ENCODE peak calls at places on chromosomes 1 and 21, in four cellular contexts. H is GM13977, F is uterus, B is glutamatergic neuron. C is an unnamed sample.

GRCh38 chr21:14691924-14692323 is 145.8 kb upstream of the SAMSN1 start:
- DNase-seq in H (no peak), F (no peak), B (no peak), C (no peak)

GRCh38 chr1:168428063-168428731 is 115.6 kb downstream of the XCL2 start:
- DNase-seq in H (no peak), F (peak; percentile 69), B (no peak), C (no peak)

GRCh38 chr1:160083968-160084770 is 2.8 kb downstream of the KCNJ9 start:
- DNase-seq in H (peak; percentile 91), F (peak; percentile 55), B (peak; percentile 63), C (peak; percentile 84)

GRCh38 chr1:14945132-14946010 is 208.2 kb upstream of the TMEM51 start:
- DNase-seq in H (no peak), F (peak; percentile 76), B (peak; percentile 71), C (no peak)

GRCh38 chr1:208332036-208332773 is 88.0 kb upstream of the PLXNA2 start:
- DNase-seq in H (no peak), F (no peak), B (no peak), C (no peak)

GRCh38 chr1:84122780-84123382 is 21.2 kb upstream of the PRKACB start:
- DNase-seq in H (peak; percentile 15), F (no peak), B (peak; percentile 45), C (peak; percentile 82)

GRCh38 chr1:226512076-226512728 is 36.4 kb upstream of the STUM start:
- DNase-seq in H (no peak), F (no peak), B (no peak), C (no peak)

GRCh38 chr1:151399890-151400235 is 490 bp downstream of the PSMB4 start:
- DNase-seq in H (no peak), F (no peak), B (no peak), C (peak; percentile 38)

GRCh38 chr1:211370669-211371068 is 44.0 kb downstream of the TRAF5 start:
- DNase-seq in H (no peak), F (no peak), B (no peak), C (no peak)

GRCh38 chr1:58779059-58779754 is 4.6 kb downstream of the JUN start:
- DNase-seq in H (no peak), F (no peak), B (no peak), C (no peak)

GRCh38 chr21:41163086-41163485 is 4.9 kb upstream of the BACE2 start:
- DNase-seq in H (no peak), F (no peak), B (no peak), C (no peak)

GRCh38 chr1:77322061-77322900 is 40.5 kb downstream of the AK5 start:
- DNase-seq in H (no peak), F (no peak), B (no peak), C (no peak)

GRCh38 chr1:14106679-14107313 is 406.8 kb downstream of the PRDM2 start:
- DNase-seq in H (no peak), F (no peak), B (no peak), C (no peak)

GRCh38 chr1:1891349-1892078 is 627 bp upstream of the GNB1 start:
- DNase-seq in H (peak; percentile 87), F (peak; percentile 71), B (peak; percentile 70), C (peak; percentile 77)

GRCh38 chr21:45031231-45032191 is 42.9 kb upstream of the ADARB1 start:
- DNase-seq in H (no peak), F (no peak), B (no peak), C (no peak)

GRCh38 chr1:6464514-6464836 is 1.5 kb downstream of the TNFRSF25 start:
- DNase-seq in H (no peak), F (no peak), B (no peak), C (peak; percentile 66)

GRCh38 chr21:46559291-46559983 is 45.4 kb downstream of the S100B start:
- DNase-seq in H (peak; percentile 71), F (no peak), B (no peak), C (peak; percentile 90)

GRCh38 chr1:163315773-163316374 is 5.9 kb upstream of the NUF2 start:
- DNase-seq in H (peak; percentile 13), F (peak; percentile 16), B (peak; percentile 22), C (peak; percentile 50)

GRCh38 chr1:205963352-205963751 is 20.1 kb upstream of the SLC26A9 start:
- DNase-seq in H (no peak), F (no peak), B (no peak), C (no peak)

GRCh38 chr1:205714190-205714905 is 34.0 kb upstream of the SLC45A3 start:
- DNase-seq in H (no peak), F (no peak), B (no peak), C (no peak)

GRCh38 chr1:21752186-21752585 is 30.8 kb downstream of the USP48 start:
- DNase-seq in H (no peak), F (no peak), B (no peak), C (no peak)

GRCh38 chr1:208476825-208477170 is 232.6 kb upstream of the PLXNA2 start:
- DNase-seq in H (no peak), F (no peak), B (no peak), C (no peak)

GRCh38 chr1:54172614-54173312 is 20.0 kb upstream of the CDCP2 start:
- DNase-seq in H (no peak), F (no peak), B (no peak), C (no peak)

GRCh38 chr1:173249349-173249748 is 42.2 kb upstream of the TNFSF4 start:
- DNase-seq in H (no peak), F (no peak), B (no peak), C (no peak)

GRCh38 chr1:184387069-184387870 is 441 bp downstream of the C1orf21 start:
- DNase-seq in H (peak; percentile 39), F (peak; percentile 48), B (peak; percentile 68), C (peak; percentile 45)

GRCh38 chr1:17891205-17892110 is 136.3 kb downstream of the ACTL8 start:
- DNase-seq in H (no peak), F (no peak), B (no peak), C (no peak)

GRCh38 chr1:14968251-14968812 is 185.2 kb upstream of the TMEM51 start:
- DNase-seq in H (no peak), F (no peak), B (peak; percentile 47), C (no peak)

GRCh38 chr1:8939362-8939995 is 6.2 kb upstream of the CA6 start:
- DNase-seq in H (no peak), F (no peak), B (no peak), C (no peak)

GRCh38 chr1:245091171-245091621 is 63.6 kb upstream of the KIF26B start:
- DNase-seq in H (no peak), F (no peak), B (no peak), C (no peak)

GRCh38 chr21:37800496-37801061 is 115.7 kb downstream of the KCNJ6 start:
- DNase-seq in H (no peak), F (no peak), B (no peak), C (no peak)

GRCh38 chr21:33899199-33899598 is 16.4 kb downstream of the ATP5PO start:
- DNase-seq in H (no peak), F (no peak), B (no peak), C (no peak)

GRCh38 chr1:241702436-241702835 is 50.4 kb downstream of the WDR64 start:
- DNase-seq in H (no peak), F (no peak), B (no peak), C (no peak)

GRCh38 chr1:83715550-83715949 is 283.4 kb downstream of the TTLL7 start:
- DNase-seq in H (no peak), F (no peak), B (no peak), C (no peak)

GRCh38 chr1:211886551-211886950 is 56.0 kb upstream of the LPGAT1 start:
- DNase-seq in H (no peak), F (no peak), B (no peak), C (no peak)

GRCh38 chr1:82598816-82599215 is 798.1 kb downstream of the ADGRL2 start:
- DNase-seq in H (no peak), F (no peak), B (no peak), C (no peak)

GRCh38 chr1:82600314-82600713 is 799.6 kb downstream of the ADGRL2 start:
- DNase-seq in H (no peak), F (no peak), B (no peak), C (no peak)

GRCh38 chr1:82604524-82604923 is 803.8 kb downstream of the ADGRL2 start:
- DNase-seq in H (no peak), F (no peak), B (no peak), C (no peak)
- TF ChIP-seq CTCF in H (no peak), F (no peak), B (no peak), C (no peak)

GRCh38 chr1:223009421-223009820 is 133.6 kb downstream of the TLR5 start:
- DNase-seq in H (no peak), F (no peak), B (no peak), C (no peak)

GRCh38 chr1:223008808-223009207 is 134.2 kb downstream of the TLR5 start:
- DNase-seq in H (no peak), F (no peak), B (no peak), C (no peak)

GRCh38 chr1:223011230-223011856 is 131.7 kb downstream of the TLR5 start:
- DNase-seq in H (no peak), F (no peak), B (no peak), C (no peak)

GRCh38 chr1:223012176-223012788 is 130.8 kb downstream of the TLR5 start:
- DNase-seq in H (no peak), F (no peak), B (no peak), C (no peak)

DNA sequence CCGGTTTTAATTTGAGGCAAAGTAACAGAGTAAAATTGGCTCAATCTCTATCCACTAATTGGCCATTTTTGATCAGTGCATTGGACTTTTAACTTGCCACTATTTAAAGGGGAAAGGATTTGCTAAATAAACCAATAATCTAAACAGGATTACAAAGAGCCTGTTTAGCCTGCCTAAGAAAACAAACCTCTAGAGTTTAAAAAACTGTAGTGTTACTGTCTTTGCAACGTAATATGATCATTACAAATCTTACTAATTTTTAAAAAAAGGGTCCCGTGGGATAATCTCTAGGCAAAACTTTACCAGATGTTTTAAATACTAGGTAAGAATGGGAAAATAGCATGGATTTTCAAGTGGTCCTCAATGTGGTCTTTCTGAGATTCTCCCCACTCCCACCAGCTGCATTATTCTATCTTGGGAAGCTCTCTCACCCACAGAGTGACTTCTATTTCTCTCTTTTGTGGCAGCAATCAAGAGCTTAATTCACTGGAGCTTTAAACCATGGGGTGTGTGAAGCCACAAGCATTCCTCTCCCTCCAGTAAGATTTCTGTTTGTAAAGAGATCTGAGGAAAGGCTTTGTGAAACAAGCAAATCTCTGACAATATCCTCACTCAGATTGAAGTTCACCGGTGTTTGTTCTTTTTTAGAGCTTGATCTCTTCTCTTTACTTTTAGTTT is 132.4 kb downstream of the TLR5 start:
- DNase-seq in H (no peak), F (no peak), B (no peak), C (no peak)
- TF ChIP-seq CTCF in H (no peak), F (no peak), B (no peak), C (no peak)

GRCh38 chr1:116134178-116134773 is 23.1 kb downstream of the MAB21L3 start:
- DNase-seq in H (no peak), F (no peak), B (no peak), C (no peak)
- TF ChIP-seq CTCF in H (no peak), F (no peak), B (peak; percentile 19), C (peak; percentile 53)

DNA sequence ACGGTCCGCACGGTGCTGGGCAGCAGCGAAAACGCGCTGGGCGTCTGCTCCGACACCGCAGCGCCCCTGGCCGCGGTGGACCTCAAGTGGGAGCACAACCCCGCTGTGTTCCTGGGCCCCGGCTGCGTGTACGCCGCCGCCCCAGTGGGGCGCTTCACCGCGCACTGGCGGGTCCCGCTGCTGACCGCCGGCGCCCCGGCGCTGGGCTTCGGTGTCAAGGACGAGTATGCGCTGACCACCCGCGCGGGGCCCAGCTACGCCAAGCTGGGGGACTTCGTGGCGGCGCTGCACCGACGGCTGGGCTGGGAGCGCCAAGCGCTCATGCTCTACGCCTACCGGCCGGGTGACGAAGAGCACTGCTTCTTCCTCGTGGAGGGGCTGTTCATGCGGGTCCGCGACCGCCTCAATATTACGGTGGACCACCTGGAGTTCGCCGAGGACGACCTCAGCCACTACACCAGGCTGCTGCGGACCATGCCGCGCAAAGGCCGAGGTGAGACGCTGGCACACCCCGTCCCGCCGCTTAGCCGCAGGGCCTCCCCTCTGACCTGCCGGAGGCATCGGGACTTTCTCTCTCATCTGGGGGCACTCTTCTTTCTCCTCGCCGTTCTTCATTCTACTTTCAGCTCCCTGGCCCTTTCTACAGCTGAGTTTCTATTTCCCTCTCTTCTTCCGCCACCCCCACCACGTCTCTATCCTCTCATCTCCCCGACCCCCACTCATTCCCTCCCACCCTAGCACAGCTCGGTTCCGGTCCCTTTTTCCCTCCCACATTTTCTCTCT is 1.0 kb downstream of the NPR1 start:
- DNase-seq in H (peak; percentile 52), F (peak; percentile 40), B (peak; percentile 56), C (peak; percentile 41)
- TF ChIP-seq CTCF in H (peak; percentile 11), F (peak; percentile 38), B (peak; percentile 37), C (peak; percentile 52)